ENCODE peak calls at places on chromosome 2, in seven cellular contexts. K is HFFc6, P is IMR-90, U is AG09319, O is psoas muscle, R is putamen, I is thyroid gland. F is an unnamed sample.
A peak's percentile ranks its signal among the peaks of the same experiment; 100 is the strongest.

GRCh38 chr2:232376260-232376659 is 2.3 kb upstream of the ALPP start:
- DNase-seq in K (no peak), P (no peak), U (no peak), O (no peak), R (no peak), I (no peak), F (no peak)

GRCh38 chr2:42810971-42811865 is 18.8 kb upstream of the HAAO start:
- DNase-seq in K (no peak), P (peak; percentile 35), U (peak; percentile 18), O (peak; percentile 55), R (peak; percentile 68), I (peak; percentile 57), F (peak; percentile 73)

GRCh38 chr2:85095094-85095493 is 38.1 kb upstream of the TCF7L1 start:
- DNase-seq in K (no peak), P (peak; percentile 39), U (no peak), O (no peak), R (no peak), I (no peak), F (no peak)

GRCh38 chr2:100067796-100068195 is 74.6 kb downstream of the AFF3 start:
- DNase-seq in K (no peak), P (no peak), U (no peak), O (no peak), R (no peak), I (no peak), F (no peak)

GRCh38 chr2:118185210-118186109 is 97.2 kb downstream of the INSIG2 start:
- DNase-seq in K (no peak), P (peak; percentile 20), U (no peak), O (peak; percentile 63), R (peak; percentile 34), I (peak; percentile 72), F (peak; percentile 64)

GRCh38 chr2:229955663-229956062 is 33.4 kb downstream of the FBXO36 start:
- DNase-seq in K (no peak), P (no peak), U (no peak), O (no peak), R (no peak), I (no peak), F (no peak)

GRCh38 chr2:60885683-60886082 is 4.3 kb downstream of the REL start:
- DNase-seq in K (no peak), P (no peak), U (no peak), O (no peak), R (no peak), I (no peak), F (no peak)

GRCh38 chr2:37916512-37917082 is 8.5 kb upstream of the RMDN2 start:
- DNase-seq in K (peak; percentile 85), P (peak; percentile 96), U (peak; percentile 86), O (peak; percentile 60), R (no peak), I (peak; percentile 85), F (peak; percentile 54)

GRCh38 chr2:216560695-216561370 is 62.2 kb downstream of the RPL37A start:
- DNase-seq in K (peak; percentile 64), P (peak; percentile 89), U (no peak), O (no peak), R (no peak), I (peak; percentile 61), F (no peak)

GRCh38 chr2:195363496-195363895 is 293.5 kb upstream of the SLC39A10 start:
- DNase-seq in K (peak; percentile 32), P (peak; percentile 83), U (no peak), O (no peak), R (no peak), I (no peak), F (no peak)

GRCh38 chr2:14524803-14525080 is 107.8 kb upstream of the LRATD1 start:
- DNase-seq in K (peak; percentile 65), P (peak; percentile 55), U (peak; percentile 56), O (no peak), R (no peak), I (no peak), F (no peak)

GRCh38 chr2:240469239-240469636 is 33.8 kb downstream of the GPC1 start:
- DNase-seq in K (no peak), P (no peak), U (no peak), O (no peak), R (no peak), I (no peak), F (peak; percentile 8)

GRCh38 chr2:238370482-238371372 is 50.4 kb downstream of the TRAF3IP1 start:
- DNase-seq in K (peak; percentile 50), P (peak; percentile 67), U (peak; percentile 35), O (peak; percentile 39), R (peak; percentile 7), I (peak; percentile 76), F (peak; percentile 65)

GRCh38 chr2:9145109-9145751 is 61.4 kb upstream of the ASAP2 start:
- DNase-seq in K (peak; percentile 32), P (peak; percentile 63), U (peak; percentile 35), O (no peak), R (no peak), I (peak; percentile 53), F (no peak)

GRCh38 chr2:172438741-172439508 is 11.5 kb downstream of the ITGA6 start:
- DNase-seq in K (peak; percentile 51), P (peak; percentile 71), U (no peak), O (no peak), R (no peak), I (no peak), F (no peak)